ENCODE peak calls at places on chromosomes 16 and 17, in ten cellular contexts. One of them, this sample, is unnamed.

GRCh38 chr16:28292731-28293588 is 635 bp downstream of the SBK1 start:
- DNase-seq in hepatocyte: peak; percentile 73
- DNase-seq in cardiac muscle cell: peak; percentile 57
- DNase-seq in left ventricle myocardium inferior: no peak
- DNase-seq in nephron progenitor cell: peak; percentile 61
- DNase-seq in GM12865: no peak
- DNase-seq in fibroblast of the aortic adventitia: no peak
- DNase-seq in tibial nerve: no peak
- DNase-seq in activated CD8-positive, alpha-beta T cell treated with anti-CD3 and anti-CD28 coated beads for 36 hours: peak; percentile 49
- DNase-seq in body of pancreas: peak; percentile 60
- DNase-seq in this sample: peak; percentile 34

GRCh38 chr17:8740486-8740885 is 4.2 kb downstream of the CCDC42 start:
- DNase-seq in cardiac muscle cell: peak; percentile 17
- DNase-seq in activated CD8-positive, alpha-beta T cell treated with anti-CD3 and anti-CD28 coated beads for 36 hours: peak; percentile 63
- DNase-seq in tibial nerve: no peak
- DNase-seq in body of pancreas: no peak
- DNase-seq in hepatocyte: no peak
- DNase-seq in nephron progenitor cell: no peak
- DNase-seq in left ventricle myocardium inferior: no peak
- DNase-seq in fibroblast of the aortic adventitia: no peak
- DNase-seq in GM12865: peak; percentile 40
- DNase-seq in this sample: peak; percentile 49

GRCh38 chr16:81837312-81837748 is 58.2 kb downstream of the PLCG2 start:
- DNase-seq in nephron progenitor cell: no peak
- DNase-seq in tibial nerve: no peak
- DNase-seq in body of pancreas: no peak
- DNase-seq in hepatocyte: no peak
- DNase-seq in cardiac muscle cell: no peak
- DNase-seq in activated CD8-positive, alpha-beta T cell treated with anti-CD3 and anti-CD28 coated beads for 36 hours: no peak
- DNase-seq in fibroblast of the aortic adventitia: no peak
- DNase-seq in GM12865: peak; percentile 67
- DNase-seq in left ventricle myocardium inferior: no peak
- DNase-seq in this sample: no peak

GRCh38 chr16:73965591-73965990 is 331.0 kb upstream of the PSMD7 start:
- DNase-seq in body of pancreas: no peak
- DNase-seq in left ventricle myocardium inferior: no peak
- DNase-seq in hepatocyte: no peak
- DNase-seq in tibial nerve: no peak
- DNase-seq in cardiac muscle cell: no peak
- DNase-seq in fibroblast of the aortic adventitia: no peak
- DNase-seq in GM12865: no peak
- DNase-seq in nephron progenitor cell: no peak
- DNase-seq in activated CD8-positive, alpha-beta T cell treated with anti-CD3 and anti-CD28 coated beads for 36 hours: no peak
- DNase-seq in this sample: no peak

GRCh38 chr17:48471807-48472484 is 41.9 kb upstream of the SKAP1 start:
- DNase-seq in fibroblast of the aortic adventitia: no peak
- DNase-seq in nephron progenitor cell: peak; percentile 63
- DNase-seq in GM12865: no peak
- DNase-seq in left ventricle myocardium inferior: no peak
- DNase-seq in hepatocyte: no peak
- DNase-seq in tibial nerve: no peak
- DNase-seq in activated CD8-positive, alpha-beta T cell treated with anti-CD3 and anti-CD28 coated beads for 36 hours: no peak
- DNase-seq in cardiac muscle cell: no peak
- DNase-seq in body of pancreas: no peak
- DNase-seq in this sample: no peak

GRCh38 chr16:66701061-66701460 is 4.5 kb upstream of the CMTM4 start:
- DNase-seq in activated CD8-positive, alpha-beta T cell treated with anti-CD3 and anti-CD28 coated beads for 36 hours: no peak
- DNase-seq in left ventricle myocardium inferior: no peak
- DNase-seq in fibroblast of the aortic adventitia: no peak
- DNase-seq in cardiac muscle cell: no peak
- DNase-seq in GM12865: no peak
- DNase-seq in hepatocyte: no peak
- DNase-seq in nephron progenitor cell: no peak
- DNase-seq in tibial nerve: no peak
- DNase-seq in body of pancreas: no peak
- DNase-seq in this sample: no peak

GRCh38 chr16:31143036-31143888 is 6.6 kb downstream of the PRSS36 start:
- DNase-seq in left ventricle myocardium inferior: no peak
- DNase-seq in tibial nerve: no peak
- DNase-seq in activated CD8-positive, alpha-beta T cell treated with anti-CD3 and anti-CD28 coated beads for 36 hours: no peak
- DNase-seq in nephron progenitor cell: no peak
- DNase-seq in body of pancreas: peak; percentile 31
- DNase-seq in hepatocyte: no peak
- DNase-seq in fibroblast of the aortic adventitia: no peak
- DNase-seq in cardiac muscle cell: no peak
- DNase-seq in GM12865: no peak
- DNase-seq in this sample: no peak

GRCh38 chr17:39132192-39132600 is 19.2 kb downstream of the PLXDC1 start:
- DNase-seq in activated CD8-positive, alpha-beta T cell treated with anti-CD3 and anti-CD28 coated beads for 36 hours: no peak
- DNase-seq in nephron progenitor cell: no peak
- DNase-seq in left ventricle myocardium inferior: no peak
- DNase-seq in hepatocyte: peak; percentile 39
- DNase-seq in fibroblast of the aortic adventitia: peak; percentile 92
- DNase-seq in body of pancreas: no peak
- DNase-seq in cardiac muscle cell: no peak
- DNase-seq in tibial nerve: peak; percentile 51
- DNase-seq in GM12865: no peak
- DNase-seq in this sample: no peak

GRCh38 chr17:46061435-46061834 is 62.4 kb downstream of the STH start:
- DNase-seq in fibroblast of the aortic adventitia: peak; percentile 20
- DNase-seq in tibial nerve: no peak
- DNase-seq in cardiac muscle cell: no peak
- DNase-seq in left ventricle myocardium inferior: no peak
- DNase-seq in GM12865: no peak
- DNase-seq in nephron progenitor cell: no peak
- DNase-seq in activated CD8-positive, alpha-beta T cell treated with anti-CD3 and anti-CD28 coated beads for 36 hours: no peak
- DNase-seq in hepatocyte: no peak
- DNase-seq in body of pancreas: no peak
- DNase-seq in this sample: no peak

GRCh38 chr17:61837175-61838051 is 25.9 kb downstream of the BRIP1 start:
- DNase-seq in nephron progenitor cell: peak; percentile 51
- DNase-seq in fibroblast of the aortic adventitia: peak; percentile 86
- DNase-seq in cardiac muscle cell: peak; percentile 86
- DNase-seq in hepatocyte: peak; percentile 84
- DNase-seq in body of pancreas: peak; percentile 54
- DNase-seq in tibial nerve: peak; percentile 46
- DNase-seq in left ventricle myocardium inferior: peak; percentile 19
- DNase-seq in activated CD8-positive, alpha-beta T cell treated with anti-CD3 and anti-CD28 coated beads for 36 hours: peak; percentile 71
- DNase-seq in GM12865: peak; percentile 77
- DNase-seq in this sample: peak; percentile 32

GRCh38 chr17:31541559-31541958 is 150.1 kb downstream of the RAB11FIP4 start:
- DNase-seq in tibial nerve: no peak
- DNase-seq in hepatocyte: no peak
- DNase-seq in cardiac muscle cell: peak; percentile 30
- DNase-seq in activated CD8-positive, alpha-beta T cell treated with anti-CD3 and anti-CD28 coated beads for 36 hours: no peak
- DNase-seq in body of pancreas: peak; percentile 59
- DNase-seq in nephron progenitor cell: no peak
- DNase-seq in GM12865: peak; percentile 40
- DNase-seq in fibroblast of the aortic adventitia: no peak
- DNase-seq in left ventricle myocardium inferior: no peak
- DNase-seq in this sample: no peak

GRCh38 chr17:17713839-17714238 is 32.6 kb downstream of the RAI1 start:
- DNase-seq in body of pancreas: peak; percentile 61
- DNase-seq in nephron progenitor cell: no peak
- DNase-seq in cardiac muscle cell: no peak
- DNase-seq in fibroblast of the aortic adventitia: peak; percentile 61
- DNase-seq in activated CD8-positive, alpha-beta T cell treated with anti-CD3 and anti-CD28 coated beads for 36 hours: no peak
- DNase-seq in GM12865: peak; percentile 33
- DNase-seq in tibial nerve: no peak
- DNase-seq in hepatocyte: peak; percentile 58
- DNase-seq in left ventricle myocardium inferior: peak; percentile 74
- DNase-seq in this sample: no peak

DNA sequence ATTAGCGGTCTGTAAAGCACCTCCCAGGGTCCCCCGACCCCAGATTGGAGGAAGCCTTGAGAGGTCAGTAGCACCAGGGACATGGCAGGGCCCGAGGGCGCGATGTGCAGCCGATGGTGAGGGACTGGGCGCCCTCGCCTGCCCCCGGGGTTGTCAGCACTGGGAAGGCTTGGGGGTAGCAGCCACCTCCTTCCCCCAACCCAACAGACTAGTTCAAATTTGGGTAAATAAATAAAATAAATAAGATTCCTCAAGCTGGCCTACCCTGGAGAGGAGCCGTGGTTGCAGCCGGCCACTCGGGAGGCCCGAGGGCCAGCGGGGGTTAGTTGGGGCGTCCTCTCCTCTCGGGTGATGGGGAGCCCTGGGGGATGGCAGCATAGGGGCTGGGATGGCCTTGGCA is 1.5 kb downstream of the C16orf92 start:
- DNase-seq in hepatocyte: no peak
- DNase-seq in fibroblast of the aortic adventitia: no peak
- DNase-seq in GM12865: no peak
- DNase-seq in cardiac muscle cell: no peak
- DNase-seq in body of pancreas: no peak
- DNase-seq in tibial nerve: no peak
- DNase-seq in nephron progenitor cell: no peak
- DNase-seq in activated CD8-positive, alpha-beta T cell treated with anti-CD3 and anti-CD28 coated beads for 36 hours: no peak
- DNase-seq in left ventricle myocardium inferior: no peak
- DNase-seq in this sample: no peak
- TF ChIP-seq CTCF in hepatocyte: no peak
- TF ChIP-seq CTCF in fibroblast of the aortic adventitia: no peak
- TF ChIP-seq CTCF in GM12865: no peak
- TF ChIP-seq CTCF in cardiac muscle cell: no peak
- TF ChIP-seq CTCF in body of pancreas: no peak
- TF ChIP-seq CTCF in tibial nerve: no peak
- TF ChIP-seq CTCF in nephron progenitor cell: no peak
- TF ChIP-seq CTCF in activated CD8-positive, alpha-beta T cell treated with anti-CD3 and anti-CD28 coated beads for 36 hours: no peak
- TF ChIP-seq CTCF in left ventricle myocardium inferior: no peak
- TF ChIP-seq CTCF in this sample: no peak

GRCh38 chr16:85636234-85636812 is 23.2 kb downstream of the GSE1 start:
- DNase-seq in nephron progenitor cell: no peak
- DNase-seq in tibial nerve: no peak
- DNase-seq in body of pancreas: no peak
- DNase-seq in hepatocyte: no peak
- DNase-seq in left ventricle myocardium inferior: no peak
- DNase-seq in cardiac muscle cell: no peak
- DNase-seq in fibroblast of the aortic adventitia: no peak
- DNase-seq in GM12865: no peak
- DNase-seq in activated CD8-positive, alpha-beta T cell treated with anti-CD3 and anti-CD28 coated beads for 36 hours: no peak
- DNase-seq in this sample: no peak

GRCh38 chr16:85638695-85639409 is 25.7 kb downstream of the GSE1 start:
- DNase-seq in body of pancreas: peak; percentile 76
- DNase-seq in nephron progenitor cell: no peak
- DNase-seq in activated CD8-positive, alpha-beta T cell treated with anti-CD3 and anti-CD28 coated beads for 36 hours: no peak
- DNase-seq in fibroblast of the aortic adventitia: no peak
- DNase-seq in cardiac muscle cell: no peak
- DNase-seq in GM12865: no peak
- DNase-seq in tibial nerve: no peak
- DNase-seq in hepatocyte: no peak
- DNase-seq in left ventricle myocardium inferior: no peak
- DNase-seq in this sample: no peak

GRCh38 chr16:85638248-85638647 is 25.1 kb downstream of the GSE1 start:
- DNase-seq in fibroblast of the aortic adventitia: no peak
- DNase-seq in tibial nerve: no peak
- DNase-seq in activated CD8-positive, alpha-beta T cell treated with anti-CD3 and anti-CD28 coated beads for 36 hours: no peak
- DNase-seq in hepatocyte: no peak
- DNase-seq in cardiac muscle cell: no peak
- DNase-seq in left ventricle myocardium inferior: no peak
- DNase-seq in body of pancreas: no peak
- DNase-seq in nephron progenitor cell: no peak
- DNase-seq in GM12865: no peak
- DNase-seq in this sample: no peak

GRCh38 chr16:85637061-85637807 is 24.1 kb downstream of the GSE1 start:
- DNase-seq in body of pancreas: no peak
- DNase-seq in GM12865: no peak
- DNase-seq in activated CD8-positive, alpha-beta T cell treated with anti-CD3 and anti-CD28 coated beads for 36 hours: no peak
- DNase-seq in nephron progenitor cell: no peak
- DNase-seq in cardiac muscle cell: no peak
- DNase-seq in tibial nerve: no peak
- DNase-seq in fibroblast of the aortic adventitia: no peak
- DNase-seq in left ventricle myocardium inferior: no peak
- DNase-seq in hepatocyte: no peak
- DNase-seq in this sample: no peak

DNA sequence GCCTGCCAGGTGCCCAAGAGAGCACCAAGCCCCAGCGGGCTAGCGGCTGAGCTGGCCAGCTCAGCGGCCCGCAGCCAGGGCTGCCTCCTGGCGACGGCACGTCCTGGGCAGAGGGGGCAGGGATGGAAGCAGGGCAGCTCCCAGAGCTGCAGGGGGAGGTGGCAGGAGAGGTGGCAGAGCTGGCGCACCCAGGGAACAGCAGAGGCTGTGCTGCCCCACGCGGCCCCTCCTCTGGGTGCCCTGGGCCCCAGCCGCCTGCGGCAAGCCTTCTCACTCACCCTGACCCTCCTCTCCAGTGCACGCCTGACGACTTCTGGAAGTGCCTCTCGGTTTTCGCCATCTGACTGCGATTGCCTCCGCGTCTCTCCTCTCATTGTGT is 24.7 kb downstream of the GSE1 start:
- DNase-seq in left ventricle myocardium inferior: peak; percentile 48
- DNase-seq in cardiac muscle cell: no peak
- DNase-seq in activated CD8-positive, alpha-beta T cell treated with anti-CD3 and anti-CD28 coated beads for 36 hours: no peak
- DNase-seq in fibroblast of the aortic adventitia: no peak
- DNase-seq in tibial nerve: no peak
- DNase-seq in body of pancreas: peak; percentile 85
- DNase-seq in nephron progenitor cell: no peak
- DNase-seq in hepatocyte: no peak
- DNase-seq in GM12865: no peak
- DNase-seq in this sample: no peak
- TF ChIP-seq CTCF in left ventricle myocardium inferior: no peak
- TF ChIP-seq CTCF in cardiac muscle cell: no peak
- TF ChIP-seq CTCF in activated CD8-positive, alpha-beta T cell treated with anti-CD3 and anti-CD28 coated beads for 36 hours: no peak
- TF ChIP-seq CTCF in fibroblast of the aortic adventitia: no peak
- TF ChIP-seq CTCF in tibial nerve: no peak
- TF ChIP-seq CTCF in body of pancreas: no peak
- TF ChIP-seq CTCF in nephron progenitor cell: no peak
- TF ChIP-seq CTCF in hepatocyte: no peak
- TF ChIP-seq CTCF in GM12865: no peak
- TF ChIP-seq CTCF in this sample: no peak

DNA sequence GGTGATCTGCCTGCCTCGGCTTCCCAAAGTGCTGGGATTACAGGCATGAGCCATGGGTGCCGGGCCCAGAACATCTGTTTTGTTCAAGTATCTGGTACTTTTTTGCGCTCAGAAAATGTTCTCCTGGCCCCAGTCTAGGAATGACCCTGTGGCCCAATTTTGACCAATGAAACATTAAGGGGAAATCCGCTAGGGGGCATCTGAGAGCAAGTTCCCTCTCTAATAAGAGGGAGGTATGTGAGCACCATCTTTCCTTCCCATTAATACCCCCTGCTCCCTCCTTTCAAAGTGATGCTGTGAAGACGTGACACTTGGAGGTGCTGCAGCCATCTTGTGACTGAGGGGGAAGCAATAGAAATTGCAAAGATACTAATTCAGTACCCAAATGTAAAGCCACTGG is 16.5 kb upstream of the CLEC3A start:
- DNase-seq in cardiac muscle cell: peak; percentile 4
- DNase-seq in body of pancreas: no peak
- DNase-seq in tibial nerve: no peak
- DNase-seq in fibroblast of the aortic adventitia: no peak
- DNase-seq in activated CD8-positive, alpha-beta T cell treated with anti-CD3 and anti-CD28 coated beads for 36 hours: peak; percentile 7
- DNase-seq in nephron progenitor cell: no peak
- DNase-seq in left ventricle myocardium inferior: no peak
- DNase-seq in hepatocyte: no peak
- DNase-seq in GM12865: peak; percentile 21
- DNase-seq in this sample: peak; percentile 16
- TF ChIP-seq CTCF in cardiac muscle cell: no peak
- TF ChIP-seq CTCF in body of pancreas: no peak
- TF ChIP-seq CTCF in tibial nerve: no peak
- TF ChIP-seq CTCF in fibroblast of the aortic adventitia: peak; percentile 9
- TF ChIP-seq CTCF in activated CD8-positive, alpha-beta T cell treated with anti-CD3 and anti-CD28 coated beads for 36 hours: peak; percentile 12
- TF ChIP-seq CTCF in nephron progenitor cell: no peak
- TF ChIP-seq CTCF in left ventricle myocardium inferior: peak; percentile 30
- TF ChIP-seq CTCF in hepatocyte: no peak
- TF ChIP-seq CTCF in GM12865: peak; percentile 47
- TF ChIP-seq CTCF in this sample: peak; percentile 7

GRCh38 chr16:49631521-49632041 is 224.3 kb downstream of the ZNF423 start:
- DNase-seq in fibroblast of the aortic adventitia: peak; percentile 81
- DNase-seq in tibial nerve: no peak
- DNase-seq in nephron progenitor cell: no peak
- DNase-seq in hepatocyte: peak; percentile 51
- DNase-seq in activated CD8-positive, alpha-beta T cell treated with anti-CD3 and anti-CD28 coated beads for 36 hours: no peak
- DNase-seq in GM12865: no peak
- DNase-seq in cardiac muscle cell: no peak
- DNase-seq in body of pancreas: no peak
- DNase-seq in left ventricle myocardium inferior: no peak
- DNase-seq in this sample: no peak
- TF ChIP-seq CTCF in fibroblast of the aortic adventitia: no peak
- TF ChIP-seq CTCF in tibial nerve: no peak
- TF ChIP-seq CTCF in nephron progenitor cell: no peak
- TF ChIP-seq CTCF in hepatocyte: no peak
- TF ChIP-seq CTCF in activated CD8-positive, alpha-beta T cell treated with anti-CD3 and anti-CD28 coated beads for 36 hours: no peak
- TF ChIP-seq CTCF in GM12865: no peak
- TF ChIP-seq CTCF in cardiac muscle cell: no peak
- TF ChIP-seq CTCF in body of pancreas: no peak
- TF ChIP-seq CTCF in left ventricle myocardium inferior: no peak
- TF ChIP-seq CTCF in this sample: no peak